ENCODE peak calls at places on chromosomes 16 and 17, in seven cellular contexts. Z is lower lobe of right lung, O is heart right ventricle, B is BE2C, A is suprapubic skin, M is HCT116, U is PC-3. P is an unnamed sample. For H3K4me1 and H3K36me3, the result is how much of the 10 kb centered on the place peaks cover.

GRCh38 chr17:59763861-59764260 is 56.4 kb downstream of the VMP1 start:
- DNase-seq in O (no peak), A (no peak), M (no peak), Z (no peak), B (no peak), U (no peak), P (no peak)

GRCh38 chr17:14712471-14713075 is 411.7 kb downstream of the HS3ST3B1 start:
- DNase-seq in M (no peak), O (no peak), U (no peak), A (no peak), Z (no peak), B (no peak), P (no peak)

GRCh38 chr17:17159571-17159970 is 46.6 kb downstream of the PLD6 start:
- DNase-seq in U (no peak), Z (no peak), O (no peak), B (no peak), A (no peak), M (no peak), P (no peak)

GRCh38 chr17:60094754-60095153 is 16.0 kb upstream of the HEATR6 start:
- DNase-seq in A (no peak), M (no peak), U (no peak), Z (no peak), O (no peak), B (no peak), P (no peak)

GRCh38 chr17:2903193-2903974 is 107.1 kb downstream of the RAP1GAP2 start:
- DNase-seq in A (no peak), U (no peak), B (no peak), M (no peak), Z (no peak), O (no peak), P (no peak)

GRCh38 chr17:35617505-35617904 is 30.4 kb downstream of the AP2B1 start:
- DNase-seq in O (no peak), M (no peak), B (no peak), U (no peak), Z (no peak), A (no peak), P (no peak)

GRCh38 chr17:76353004-76353598 is 615 bp downstream of the PRPSAP1 start:
- DNase-seq in M (no peak), Z (peak), B (peak), O (peak), A (no peak), U (no peak), P (peak)

GRCh38 chr16:1863681-1864460 is 8.1 kb downstream of the MEIOB start:
- DNase-seq in Z (no peak), B (no peak), A (no peak), M (peak), O (no peak), U (peak), P (no peak)

GRCh38 chr16:3645504-3646347 is 8.8 kb upstream of the DNASE1 start:
- DNase-seq in O (no peak), U (no peak), M (no peak), A (peak), B (no peak), Z (no peak), P (peak)

GRCh38 chr16:53775821-53776431 is 72.0 kb downstream of the FTO start:
- DNase-seq in M (no peak), U (peak), O (peak), A (no peak), B (no peak), Z (no peak), P (peak)

GRCh38 chr16:49800441-49800840 is 55.5 kb downstream of the ZNF423 start:
- DNase-seq in A (no peak), U (no peak), Z (no peak), O (no peak), M (no peak), B (no peak), P (no peak)

GRCh38 chr16:74892574-74893461 is 92.1 kb downstream of the WDR59 start:
- DNase-seq in A (no peak), M (no peak), U (no peak), B (no peak), O (no peak), Z (no peak), P (no peak)

GRCh38 chr17:21049457-21049856 is 6.6 kb upstream of the USP22 start:
- DNase-seq in Z (no peak), U (no peak), M (no peak), B (no peak), A (no peak), O (no peak), P (no peak)

GRCh38 chr16:79607587-79607986 is 7.0 kb upstream of the MAF start:
- DNase-seq in M (no peak), A (no peak), U (peak), Z (no peak), B (no peak), O (no peak), P (no peak)

GRCh38 chr17:43907425-43907981 is at the start of gene MPP2:
- DNase-seq in A (peak), Z (peak), O (peak), M (peak), B (peak), U (peak), P (peak)

GRCh38 chr17:49703557-49704277 is 4.0 kb downstream of the SLC35B1 start:
- DNase-seq in M (peak), O (no peak), U (peak), A (no peak), Z (no peak), B (peak), P (peak)

GRCh38 chr17:35786941-35787432 is 8.5 kb downstream of the MMP28 start:
- DNase-seq in Z (no peak), A (no peak), M (no peak), B (peak), O (no peak), U (peak), P (no peak)

GRCh38 chr16:84449156-84450140 is 55.0 kb downstream of the MEAK7 start:
- DNase-seq in O (no peak), U (no peak), Z (peak), A (peak), B (no peak), M (no peak), P (peak)

GRCh38 chr16:75742424-75743047 is 16.2 kb upstream of the CPHXL start:
- DNase-seq in Z (no peak), M (peak), U (no peak), A (no peak), B (no peak), O (no peak), P (peak)

GRCh38 chr17:43994272-43995149 is 9.9 kb upstream of the NAGS start:
- DNase-seq in B (peak), O (peak), Z (peak), M (no peak), U (peak), A (no peak), P (peak)

GRCh38 chr17:59623151-59623550 is 3.5 kb downstream of the CLTC start:
- DNase-seq in Z (no peak), B (no peak), M (no peak), O (no peak), U (no peak), A (no peak), P (no peak)

GRCh38 chr16:54236761-54237160 is 49.8 kb downstream of the IRX3 start:
- DNase-seq in U (no peak), O (no peak), Z (no peak), A (no peak), M (no peak), B (no peak), P (no peak)

GRCh38 chr17:33526753-33527152 is 233.7 kb upstream of the ASIC2 start:
- DNase-seq in U (no peak), Z (no peak), O (no peak), M (no peak), A (no peak), B (no peak), P (no peak)

GRCh38 chr17:21453144-21453982 is 77.2 kb downstream of the KCNJ12 start:
- DNase-seq in B (no peak), Z (no peak), M (no peak), O (no peak), A (peak), U (no peak), P (no peak)

GRCh38 chr17:81025756-81026155 is 9.2 kb upstream of the BAIAP2 start:
- DNase-seq in O (no peak), U (no peak), A (no peak), Z (peak), B (no peak), M (no peak), P (no peak)

GRCh38 chr17:27473748-27474609 is 17.7 kb downstream of the KSR1 start:
- DNase-seq in M (no peak), B (peak), U (no peak), Z (peak), A (no peak), O (peak), P (no peak)

GRCh38 chr17:73371846-73372245 is 60.0 kb upstream of the CDC42EP4 start:
- DNase-seq in O (no peak), B (no peak), A (no peak), U (peak), M (no peak), Z (no peak), P (no peak)

DNA sequence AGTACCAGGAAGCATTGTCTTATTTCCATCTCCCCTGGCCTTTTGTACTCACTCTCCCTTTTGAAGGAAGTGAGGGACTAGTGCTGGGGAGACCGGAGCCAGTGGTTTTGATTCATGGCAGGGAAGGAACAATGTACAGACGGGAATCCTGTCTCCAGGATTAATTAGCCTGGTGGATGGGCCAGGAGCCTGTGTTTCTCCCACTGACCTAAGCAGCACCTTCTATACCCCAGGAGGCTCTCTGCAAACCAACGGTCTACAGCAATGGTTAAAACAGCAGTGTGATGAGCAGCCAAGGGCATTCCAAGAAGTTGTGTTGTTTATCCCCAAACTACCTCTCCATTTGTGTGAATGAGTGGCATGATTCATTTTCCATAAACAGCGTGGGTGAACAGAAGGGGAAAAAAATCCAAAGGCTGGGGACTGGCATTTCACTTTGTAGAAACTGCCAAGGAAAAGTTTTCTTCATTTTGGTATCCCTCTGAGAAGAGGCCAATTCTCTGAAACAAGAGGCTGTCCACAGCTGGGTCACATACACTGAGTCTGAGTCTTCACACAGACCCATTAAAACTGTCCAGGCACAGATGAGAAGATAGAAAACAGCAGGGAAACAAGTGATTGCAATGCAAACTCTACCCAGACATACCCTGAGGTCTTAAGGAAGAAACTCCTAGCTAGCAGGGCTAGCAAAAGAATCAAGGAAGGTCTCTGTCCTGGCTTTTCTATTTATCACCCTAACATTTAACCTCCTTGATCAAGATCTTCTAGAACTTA is 18.1 kb downstream of the ANKFN1 start:
- DNase-seq in U (no peak), Z (no peak), A (no peak), B (no peak), M (no peak), O (no peak), P (no peak)
- H3K4me1 ChIP-seq in U (under half), Z (under half), A (under half), B (under half), M (under half), O (under half), P (under half)

GRCh38 chr17:7579839-7580630 is 597 bp downstream of the CD68 start:
- DNase-seq in B (no peak), A (no peak), U (no peak), M (no peak), Z (no peak), O (no peak), P (no peak)
- H3K4me3 ChIP-seq in B (no peak), A (peak), U (peak), M (peak), Z (peak), O (peak), P (no peak)

DNA sequence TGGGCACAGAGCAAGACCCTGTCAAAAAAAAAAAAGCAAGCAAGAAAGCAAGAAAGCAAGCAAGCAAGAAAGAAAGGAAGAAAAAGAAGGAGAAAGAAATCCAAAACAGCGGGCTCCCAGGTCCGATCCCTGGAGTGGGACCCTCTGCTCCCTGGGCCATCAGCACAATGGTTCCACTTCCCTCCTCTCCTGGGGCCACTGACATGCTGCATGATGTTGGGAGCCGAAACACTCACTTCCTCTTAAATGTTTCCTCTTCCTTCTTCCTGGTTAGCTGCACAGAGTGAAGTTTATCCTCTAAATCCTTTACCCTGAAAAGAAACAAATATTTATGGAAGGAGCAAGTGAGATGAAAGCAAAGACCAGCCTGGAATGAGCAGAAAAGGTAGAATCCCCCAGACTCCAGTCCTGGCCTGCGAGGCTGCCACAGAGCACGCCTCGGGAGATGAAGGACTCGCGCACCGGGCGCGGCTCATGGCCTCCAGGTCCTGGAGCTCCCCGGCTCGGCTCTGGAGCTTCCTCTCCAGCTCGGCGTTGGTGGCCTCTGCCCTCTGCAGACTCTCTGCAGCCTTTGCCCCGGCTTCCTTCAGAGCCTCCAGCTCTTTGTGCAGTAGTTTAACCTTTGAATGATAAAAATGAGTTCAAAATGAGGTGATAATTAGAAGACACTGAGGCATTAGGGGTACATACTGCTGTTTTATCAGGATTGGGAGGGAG is 19.0 kb downstream of the CCDC57 start:
- DNase-seq in A (no peak), Z (no peak), B (no peak), U (no peak), M (no peak), O (no peak), P (no peak)
- H3K36me3 ChIP-seq in A (under half), Z (under half), B (under half), U (under half), M (half or more), O (under half), P (under half)

DNA sequence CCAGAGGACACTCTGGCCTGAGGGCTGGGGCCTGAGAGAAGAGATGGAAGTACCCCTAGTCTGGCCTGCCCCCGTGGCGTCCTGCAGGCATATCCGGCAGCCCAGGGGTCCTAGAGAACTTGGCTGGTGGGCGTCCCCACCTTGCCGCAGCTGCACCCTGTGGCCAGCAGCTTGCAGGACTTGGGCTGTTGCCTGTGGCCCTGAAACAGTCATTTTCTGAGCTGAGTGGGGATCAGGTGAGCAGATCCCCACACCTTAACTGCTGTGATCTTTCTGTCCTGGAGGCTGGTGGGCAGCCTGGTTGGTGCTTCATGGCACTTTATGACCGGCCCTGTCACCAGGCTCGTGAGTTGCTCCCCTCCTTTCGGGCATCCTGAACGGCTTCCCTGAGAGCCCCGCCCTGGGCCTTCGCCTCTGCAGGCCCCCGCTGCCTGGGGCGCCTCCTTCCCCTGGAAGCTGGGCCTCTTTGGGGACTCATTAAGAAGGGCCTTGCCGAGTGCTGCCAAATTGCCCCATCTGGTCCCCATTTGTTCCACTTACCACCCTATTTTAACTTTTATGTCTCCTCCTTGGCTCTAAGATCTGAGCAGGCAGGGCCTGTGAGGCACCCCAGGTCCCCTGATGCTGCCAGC is 298.7 kb downstream of the SEC14L1 start:
- DNase-seq in B (no peak), M (no peak), U (no peak), A (no peak), Z (no peak), O (no peak), P (no peak)
- H3K4me1 ChIP-seq in B (half or more), M (under half), U (under half), A (half or more), Z (half or more), O (half or more), P (under half)

GRCh38 chr17:11241611-11242226 is 706 bp downstream of the SHISA6 start:
- DNase-seq in U (no peak), B (no peak), A (peak), Z (peak), M (no peak), O (no peak), P (no peak)

GRCh38 chr17:11240041-11240801 is 792 bp upstream of the SHISA6 start:
- DNase-seq in O (peak), B (no peak), Z (no peak), A (peak), U (no peak), M (no peak), P (peak)

GRCh38 chr17:11240841-11241610 is at the start of gene SHISA6:
- DNase-seq in M (no peak), U (no peak), A (peak), O (no peak), B (no peak), Z (no peak), P (no peak)

GRCh38 chr17:11238710-11239109 is 2.3 kb upstream of the SHISA6 start:
- DNase-seq in M (no peak), Z (no peak), O (no peak), B (no peak), A (no peak), U (no peak), P (no peak)

GRCh38 chr17:11239379-11239970 is 1.5 kb upstream of the SHISA6 start:
- DNase-seq in O (no peak), Z (no peak), A (no peak), B (no peak), U (no peak), M (no peak), P (no peak)
- H3K4me3 ChIP-seq in O (peak), Z (no peak), A (peak), B (no peak), U (no peak), M (no peak), P (peak)

GRCh38 chr16:24098896-24099295 is 157.2 kb upstream of the CACNG3 start:
- DNase-seq in A (no peak), U (no peak), M (no peak), Z (no peak), O (no peak), B (no peak), P (no peak)
- H3K36me3 ChIP-seq in A (under half), U (under half), M (under half), Z (under half), O (under half), B (under half), P (under half)